ENCODE peak calls at places on chromosome 16, in six cellular contexts. One of them, this sample, is unnamed.

GRCh38 chr16:12339686-12340085 is 363.2 kb downstream of the SNX29 start:
- DNase-seq in NCI-H1092: no peak
- DNase-seq in AG09319: no peak
- DNase-seq in GM20000: no peak
- DNase-seq in HuH-7: no peak
- DNase-seq in renal cortical epithelial cell: peak
- DNase-seq in this sample: no peak

GRCh38 chr16:11151156-11151904 is 104.7 kb downstream of the SOCS1 start:
- DNase-seq in NCI-H1092: peak
- DNase-seq in AG09319: no peak
- DNase-seq in GM20000: no peak
- DNase-seq in HuH-7: no peak
- DNase-seq in renal cortical epithelial cell: no peak
- DNase-seq in this sample: no peak

GRCh38 chr16:87457051-87457611 is 35.7 kb downstream of the ZCCHC14 start:
- DNase-seq in NCI-H1092: no peak
- DNase-seq in AG09319: no peak
- DNase-seq in GM20000: no peak
- DNase-seq in HuH-7: no peak
- DNase-seq in renal cortical epithelial cell: peak
- DNase-seq in this sample: no peak

GRCh38 chr16:70331588-70332358 is 14.9 kb upstream of the DDX19A start:
- DNase-seq in NCI-H1092: no peak
- DNase-seq in AG09319: no peak
- DNase-seq in GM20000: no peak
- DNase-seq in HuH-7: no peak
- DNase-seq in renal cortical epithelial cell: no peak
- DNase-seq in this sample: no peak

GRCh38 chr16:68774982-68775381 is 37.9 kb downstream of the CDH1 start:
- DNase-seq in NCI-H1092: no peak
- DNase-seq in AG09319: no peak
- DNase-seq in GM20000: no peak
- DNase-seq in HuH-7: no peak
- DNase-seq in renal cortical epithelial cell: no peak
- DNase-seq in this sample: no peak

GRCh38 chr16:27127293-27127692 is 60.6 kb downstream of the C16orf82 start:
- DNase-seq in NCI-H1092: no peak
- DNase-seq in AG09319: peak
- DNase-seq in GM20000: no peak
- DNase-seq in HuH-7: no peak
- DNase-seq in renal cortical epithelial cell: no peak
- DNase-seq in this sample: no peak

GRCh38 chr16:57284206-57284951 is at the start of gene PLLP:
- DNase-seq in NCI-H1092: no peak
- DNase-seq in AG09319: no peak
- DNase-seq in GM20000: peak
- DNase-seq in HuH-7: peak
- DNase-seq in renal cortical epithelial cell: peak
- DNase-seq in this sample: no peak

GRCh38 chr16:20938426-20938825 is 37.9 kb downstream of the LYRM1 start:
- DNase-seq in NCI-H1092: no peak
- DNase-seq in AG09319: no peak
- DNase-seq in GM20000: no peak
- DNase-seq in HuH-7: no peak
- DNase-seq in renal cortical epithelial cell: no peak
- DNase-seq in this sample: peak

GRCh38 chr16:47059991-47060390 is 83.8 kb downstream of the NETO2 start:
- DNase-seq in NCI-H1092: no peak
- DNase-seq in AG09319: no peak
- DNase-seq in GM20000: no peak
- DNase-seq in HuH-7: no peak
- DNase-seq in renal cortical epithelial cell: no peak
- DNase-seq in this sample: no peak

GRCh38 chr16:57480127-57480753 is 6.1 kb downstream of the DOK4 start:
- DNase-seq in NCI-H1092: no peak
- DNase-seq in AG09319: peak
- DNase-seq in GM20000: no peak
- DNase-seq in HuH-7: peak
- DNase-seq in renal cortical epithelial cell: peak
- DNase-seq in this sample: no peak

GRCh38 chr16:71311553-71312158 is 22.5 kb upstream of the CMTR2 start:
- DNase-seq in NCI-H1092: peak
- DNase-seq in AG09319: no peak
- DNase-seq in GM20000: peak
- DNase-seq in HuH-7: peak
- DNase-seq in renal cortical epithelial cell: no peak
- DNase-seq in this sample: no peak

GRCh38 chr16:89344314-89344828 is 126.9 kb downstream of the ZNF778 start:
- DNase-seq in NCI-H1092: no peak
- DNase-seq in AG09319: no peak
- DNase-seq in GM20000: no peak
- DNase-seq in HuH-7: no peak
- DNase-seq in renal cortical epithelial cell: no peak
- DNase-seq in this sample: no peak

This sample was measured in skeletal muscle cell.